ENCODE peak calls at places on chromosomes 13 and 19, in nine cellular contexts. D, J, Z, P, X, T, Y, W and O are unnamed samples.

GRCh38 chr19:55461974-55462628 is 659 bp upstream of the ISOC2 start:
- DNase-seq in Y (no peak), P (no peak), J (no peak), D (peak), W (peak), T (no peak), X (no peak), Z (no peak), O (no peak)

GRCh38 chr19:33048806-33049676 is 15.6 kb downstream of the RHPN2 start:
- DNase-seq in Z (no peak), T (no peak), Y (no peak), D (no peak), J (no peak), P (no peak), X (no peak), W (no peak), O (no peak)

GRCh38 chr19:4089400-4089908 is 22.8 kb upstream of the ZBTB7A start:
- DNase-seq in T (no peak), X (no peak), W (no peak), J (peak), D (no peak), Z (no peak), Y (no peak), P (no peak), O (no peak)

GRCh38 chr13:109783815-109784589 is 2.4 kb downstream of the IRS2 start:
- DNase-seq in Z (no peak), J (no peak), W (no peak), P (peak), Y (no peak), D (peak), X (no peak), T (no peak), O (peak)

GRCh38 chr13:40388617-40389016 is 277.8 kb downstream of the FOXO1 start:
- DNase-seq in J (peak), X (peak), P (peak), W (no peak), Z (no peak), Y (no peak), D (no peak), T (no peak), O (no peak)

GRCh38 chr13:113916330-113916815 is 52.5 kb upstream of the GAS6 start:
- DNase-seq in Y (peak), W (peak), X (no peak), D (no peak), J (no peak), T (no peak), Z (no peak), P (peak), O (no peak)

GRCh38 chr13:36718146-36718545 is 44.3 kb downstream of the SERTM1 start:
- DNase-seq in Y (no peak), W (no peak), P (no peak), D (no peak), T (no peak), J (no peak), Z (no peak), X (no peak), O (no peak)

GRCh38 chr13:36332986-36333385 is 13.2 kb downstream of the SPART start:
- DNase-seq in X (no peak), T (no peak), W (no peak), Y (no peak), P (no peak), Z (no peak), J (no peak), D (no peak), O (no peak)

GRCh38 chr13:24107955-24108614 is 52.4 kb upstream of the SPATA13 start:
- DNase-seq in T (no peak), P (no peak), X (no peak), J (no peak), W (no peak), Z (no peak), Y (no peak), D (no peak), O (no peak)

GRCh38 chr19:17601683-17602082 is 46.2 kb downstream of the COLGALT1 start:
- DNase-seq in D (no peak), Y (no peak), T (no peak), W (no peak), P (no peak), X (no peak), Z (no peak), J (no peak), O (no peak)

GRCh38 chr13:30157616-30157993 is 149.7 kb downstream of the KATNAL1 start:
- DNase-seq in Z (no peak), T (no peak), D (no peak), Y (no peak), J (no peak), W (no peak), X (no peak), P (no peak), O (no peak)

GRCh38 chr13:39656325-39656677 is 839 bp downstream of the COG6 start:
- DNase-seq in X (no peak), W (no peak), Z (no peak), P (no peak), Y (no peak), D (no peak), J (no peak), T (no peak), O (no peak)

GRCh38 chr13:27450921-27451461 is 627 bp upstream of the MTIF3 start:
- DNase-seq in P (no peak), D (peak), Y (peak), W (peak), X (peak), T (peak), J (peak), Z (no peak), O (peak)

GRCh38 chr13:55199132-55199531 is 1941.6 kb upstream of the PRR20A start:
- DNase-seq in J (no peak), T (no peak), Y (no peak), X (no peak), P (no peak), W (peak), D (no peak), Z (no peak), O (no peak)

GRCh38 chr19:53989600-53990533 is 1.6 kb upstream of the CACNG6 start:
- DNase-seq in X (no peak), T (no peak), Y (no peak), W (peak), Z (no peak), D (no peak), J (no peak), P (no peak), O (no peak)

GRCh38 chr19:46423194-46423593 is 5.5 kb downstream of the PNMA8C start:
- DNase-seq in Z (no peak), D (no peak), P (no peak), J (no peak), X (no peak), W (no peak), Y (no peak), T (no peak), O (no peak)

GRCh38 chr13:50170447-50171037 is 155.3 kb downstream of the KCNRG start:
- DNase-seq in J (no peak), X (no peak), W (peak), D (no peak), Z (no peak), P (no peak), T (no peak), Y (no peak), O (no peak)

GRCh38 chr19:12665646-12666304 is 767 bp downstream of the MAN2B1 start:
- DNase-seq in Y (peak), T (no peak), J (no peak), P (no peak), W (no peak), X (no peak), D (no peak), Z (no peak), O (no peak)

GRCh38 chr19:4600082-4600481 is 39.2 kb upstream of the TNFAIP8L1 start:
- DNase-seq in J (no peak), T (no peak), Y (no peak), P (no peak), X (no peak), W (no peak), Z (no peak), D (no peak), O (no peak)

GRCh38 chr13:76758257-76758656 is 127.9 kb downstream of the KCTD12 start:
- DNase-seq in Z (no peak), X (no peak), P (no peak), J (no peak), D (peak), Y (no peak), W (no peak), T (no peak), O (no peak)

GRCh38 chr19:44747739-44748425 is 626 bp upstream of the BCL3 start:
- DNase-seq in Z (no peak), D (peak), W (peak), X (peak), Y (peak), T (peak), P (no peak), J (peak), O (peak)

GRCh38 chr13:44870456-44870929 is 118.8 kb downstream of the NUFIP1 start:
- DNase-seq in Z (peak), Y (no peak), T (no peak), P (no peak), X (no peak), D (no peak), J (peak), W (no peak), O (no peak)

GRCh38 chr19:38478273-38478971 is 44.9 kb downstream of the RYR1 start:
- DNase-seq in T (no peak), D (peak), X (no peak), W (peak), Y (no peak), Z (no peak), J (no peak), P (no peak), O (no peak)

GRCh38 chr19:53192771-53193533 is at the start of gene ZNF665:
- DNase-seq in P (peak), J (peak), Z (peak), W (no peak), D (peak), X (peak), Y (peak), T (peak), O (peak)

GRCh38 chr13:100537951-100538462 is 50.6 kb downstream of the GGACT start:
- DNase-seq in D (no peak), T (no peak), J (no peak), Y (no peak), W (no peak), X (no peak), P (no peak), Z (no peak), O (no peak)

GRCh38 chr19:51727349-51727880 is 3.6 kb upstream of the HAS1 start:
- DNase-seq in P (no peak), W (no peak), J (no peak), X (no peak), T (no peak), Y (no peak), D (no peak), Z (no peak), O (no peak)

GRCh38 chr19:36151144-36152051 is 849 bp downstream of the COX7A1 start:
- DNase-seq in D (no peak), W (no peak), Y (peak), P (no peak), J (no peak), T (no peak), X (peak), Z (peak), O (peak)

DNA sequence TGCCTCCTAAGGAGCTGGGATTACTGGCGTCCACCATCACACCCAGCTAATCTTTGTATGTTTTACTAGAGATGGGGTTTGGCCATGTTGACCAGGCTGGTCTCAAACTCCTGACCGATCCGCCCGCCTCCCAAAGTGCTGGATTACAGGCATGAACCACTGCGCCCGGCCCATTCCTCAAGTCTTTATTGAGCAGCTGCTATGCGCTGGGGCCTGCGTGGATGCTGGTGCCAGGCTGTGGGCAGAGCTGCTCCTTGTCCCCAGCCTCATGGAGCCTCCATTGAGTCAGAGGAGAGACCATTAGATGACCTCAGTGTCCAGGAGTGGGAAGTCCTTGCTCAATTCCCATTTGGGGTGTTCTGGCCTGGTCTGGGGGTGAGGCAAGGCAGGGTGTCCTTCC is 4.2 kb downstream of the ANGPTL4 start:
- DNase-seq in J (no peak), T (no peak), Y (no peak), Z (no peak), X (no peak), W (no peak), D (peak), P (no peak), O (no peak)
- TF ChIP-seq EP300 in J (no peak), T (no peak), Y (no peak), Z (no peak), X (no peak), W (no peak), D (no peak), P (no peak), O (no peak)

GRCh38 chr13:59437902-59438301 is 725.8 kb downstream of the DIAPH3 start:
- DNase-seq in T (no peak), P (no peak), X (no peak), Y (no peak), D (no peak), J (no peak), Z (no peak), W (no peak), O (no peak)

GRCh38 chr13:59439776-59440428 is 723.8 kb downstream of the DIAPH3 start:
- DNase-seq in T (no peak), W (no peak), Y (no peak), X (no peak), P (no peak), D (no peak), J (no peak), Z (no peak), O (no peak)

DNA sequence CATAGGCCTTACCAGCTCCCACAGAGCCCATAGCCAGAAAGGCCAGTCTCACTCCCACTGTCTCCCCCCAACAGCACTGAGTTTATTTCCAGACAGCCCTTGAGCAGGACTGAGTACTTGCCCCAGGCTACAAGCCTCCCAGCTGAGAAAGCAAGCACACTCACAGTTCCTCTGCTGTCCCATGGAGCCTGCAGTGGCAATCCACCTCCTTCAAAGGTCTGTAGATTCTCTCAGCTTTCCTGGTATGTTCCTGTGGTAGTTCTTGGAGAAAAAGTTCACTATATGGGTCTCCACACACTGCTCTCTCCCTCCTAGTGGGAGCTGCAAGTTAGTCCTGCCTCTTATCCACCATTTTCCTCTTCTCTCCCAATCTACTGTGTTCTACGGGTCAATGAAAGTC is 728.7 kb downstream of the DIAPH3 start:
- DNase-seq in W (no peak), T (no peak), J (no peak), Y (no peak), D (no peak), X (no peak), P (no peak), Z (no peak), O (no peak)
- TF ChIP-seq CTCF in W (no peak), T (no peak), J (no peak), Y (no peak), D (no peak), X (no peak), P (no peak), Z (no peak), O (no peak)

DNA sequence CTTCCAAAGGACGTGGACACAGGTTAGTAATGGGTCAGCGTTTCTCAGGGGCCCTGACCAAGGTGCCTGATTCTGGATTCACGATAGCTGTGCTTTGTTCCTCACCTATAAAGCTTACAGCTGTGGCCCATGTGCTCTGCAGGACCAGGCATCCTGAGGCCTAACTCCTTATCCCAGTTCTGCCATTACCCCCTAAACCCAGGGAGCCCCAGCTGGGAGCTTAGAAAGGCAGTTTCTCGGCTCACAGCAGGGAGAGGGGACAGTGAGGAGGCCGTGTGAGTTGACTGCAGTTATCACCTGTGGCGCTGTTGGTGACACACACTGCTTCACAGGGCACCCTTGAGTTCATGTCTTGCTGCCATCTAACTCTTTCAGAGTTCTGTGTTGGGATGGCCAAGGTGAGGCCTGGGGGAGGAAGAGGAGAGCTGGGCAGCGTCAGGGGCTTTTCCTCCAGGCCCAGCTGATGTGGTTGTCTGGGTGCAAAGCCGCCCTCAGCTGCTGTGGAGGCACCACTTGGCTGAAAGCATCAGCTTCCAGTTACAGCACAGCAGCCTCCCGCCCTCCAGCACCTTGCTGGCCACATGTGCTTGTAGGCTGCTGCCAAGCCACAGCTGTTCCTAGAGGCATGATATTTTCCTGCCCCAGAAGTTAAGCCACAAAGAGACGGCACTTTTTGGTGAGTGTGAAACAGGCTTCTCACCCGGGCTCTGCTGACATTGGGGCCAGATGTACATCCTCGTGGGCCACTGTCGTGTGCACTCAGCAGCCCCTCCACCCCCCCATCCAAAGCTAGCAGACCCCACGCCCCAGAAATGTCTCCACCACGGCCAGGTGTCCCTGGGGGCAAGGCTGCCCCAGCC is 99.6 kb upstream of the MCF2L start:
- DNase-seq in J (no peak), Z (no peak), W (no peak), P (no peak), X (peak), D (no peak), T (no peak), Y (no peak), O (no peak)
- TF ChIP-seq EP300 in J (no peak), Z (no peak), W (no peak), P (no peak), X (no peak), D (no peak), T (no peak), Y (no peak), O (no peak)

GRCh38 chr19:18675779-18676178 is 7.7 kb upstream of the CRTC1 start:
- DNase-seq in T (peak), P (no peak), Z (no peak), W (no peak), D (no peak), J (no peak), Y (no peak), X (no peak), O (no peak)

GRCh38 chr19:18672606-18673337 is 10.7 kb upstream of the CRTC1 start:
- DNase-seq in T (no peak), Z (no peak), X (no peak), W (peak), D (no peak), J (no peak), P (no peak), Y (no peak), O (no peak)

GRCh38 chr19:18676692-18677091 is 6.8 kb upstream of the CRTC1 start:
- DNase-seq in T (no peak), J (no peak), D (no peak), Z (no peak), X (no peak), W (no peak), Y (no peak), P (no peak), O (no peak)

GRCh38 chr19:18674616-18675015 is 8.9 kb upstream of the CRTC1 start:
- DNase-seq in P (no peak), X (peak), J (peak), Y (no peak), D (peak), W (no peak), T (no peak), Z (no peak), O (no peak)

DNA sequence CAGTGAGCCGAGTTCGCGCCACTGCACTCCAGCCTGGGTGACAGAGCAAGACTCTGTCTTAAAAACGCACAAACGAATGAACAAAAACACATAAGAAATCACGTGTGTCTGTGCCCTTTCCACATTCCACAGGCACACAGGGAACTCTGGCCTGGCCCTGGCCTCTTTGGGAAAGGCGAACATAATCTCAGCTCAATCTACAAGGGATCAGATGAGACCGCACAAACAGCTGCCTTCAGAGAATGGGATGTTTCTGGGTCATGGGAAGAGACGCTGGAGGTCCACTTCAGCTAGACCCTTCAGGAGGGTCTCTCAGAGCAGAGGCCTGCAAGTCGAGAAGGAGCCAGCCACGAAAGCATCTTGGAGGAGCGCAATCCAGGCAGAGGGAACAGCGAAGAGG is 6.3 kb upstream of the CRTC1 start:
- DNase-seq in T (no peak), Y (no peak), W (no peak), J (no peak), X (no peak), D (no peak), Z (no peak), P (no peak), O (no peak)
- TF ChIP-seq CTCF in T (no peak), Y (no peak), W (no peak), J (no peak), X (no peak), D (no peak), Z (no peak), P (no peak), O (no peak)

DNA sequence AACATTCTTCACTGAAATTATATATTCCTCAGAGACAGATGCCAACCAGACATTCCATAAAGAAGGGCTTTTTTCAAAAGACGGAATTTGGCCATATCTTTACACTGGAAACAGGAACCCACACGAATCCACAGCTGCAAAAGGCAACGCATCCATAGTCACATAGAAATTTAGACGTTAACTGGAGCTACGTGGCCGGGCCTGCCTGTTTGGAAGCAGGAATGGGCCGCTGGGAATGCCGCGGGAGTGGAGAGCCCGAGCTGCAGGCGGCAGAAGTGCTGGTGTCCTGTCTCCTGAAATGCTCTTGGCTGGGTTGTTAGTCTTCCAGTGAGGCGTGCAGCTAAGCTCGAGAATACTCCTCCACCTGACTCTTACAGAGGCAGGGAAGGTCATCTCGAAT is 122.2 kb downstream of the KL start:
- DNase-seq in X (no peak), J (no peak), D (no peak), Y (no peak), Z (no peak), P (no peak), W (no peak), T (no peak), O (no peak)
- TF ChIP-seq EP300 in X (no peak), J (no peak), D (no peak), Y (no peak), Z (no peak), P (no peak), W (no peak), T (no peak), O (no peak)